ENCODE peak calls at places on chromosome 20, in seven cellular contexts. C is IMR-90, G is lower leg skin, M is esophagus squamous epithelium, Q is stomach, Y is A549, K is spleen. I is an unnamed sample.

GRCh38 chr20:19802492-19803158 is 44.6 kb downstream of the RIN2 start:
- DNase-seq in Q (no peak), K (no peak), G (no peak), M (no peak), C (peak), Y (peak), I (peak)

GRCh38 chr20:57531986-57532566 is 7.1 kb upstream of the CTCFL start:
- DNase-seq in M (no peak), Q (no peak), C (no peak), G (no peak), Y (no peak), K (no peak), I (no peak)

GRCh38 chr20:1185316-1185741 is 548 bp upstream of the TMEM74B start:
- DNase-seq in K (no peak), Y (peak), C (no peak), M (no peak), G (no peak), Q (no peak), I (no peak)

GRCh38 chr20:56411759-56412472 is at the start of gene CASS4:
- DNase-seq in Y (no peak), K (no peak), G (peak), C (peak), M (no peak), Q (no peak), I (no peak)

GRCh38 chr20:51487525-51488279 is 54.8 kb downstream of the NFATC2 start:
- DNase-seq in Q (no peak), K (peak), C (peak), M (no peak), Y (peak), G (no peak), I (no peak)

GRCh38 chr20:24791949-24792348 is 157.1 kb upstream of the CST7 start:
- DNase-seq in K (peak), M (no peak), C (no peak), G (no peak), Q (no peak), Y (no peak), I (no peak)

GRCh38 chr20:54137115-54137514 is 36.7 kb downstream of the CYP24A1 start:
- DNase-seq in G (no peak), M (no peak), Y (no peak), K (no peak), C (no peak), Q (no peak), I (no peak)

GRCh38 chr20:1375515-1375914 is 17.3 kb downstream of the FKBP1A start:
- DNase-seq in Q (no peak), K (no peak), Y (no peak), M (no peak), G (no peak), C (peak), I (no peak)

GRCh38 chr20:64219202-64219601 is 36.3 kb upstream of the PCMTD2 start:
- DNase-seq in C (no peak), Q (no peak), Y (no peak), K (no peak), G (no peak), M (no peak), I (no peak)

GRCh38 chr20:9775176-9775575 is 63.7 kb downstream of the PAK5 start:
- DNase-seq in K (no peak), Q (no peak), G (no peak), Y (no peak), M (no peak), C (no peak), I (no peak)

GRCh38 chr20:1820137-1821074 is 74.8 kb upstream of the SIRPA start:
- DNase-seq in Q (no peak), Y (no peak), C (peak), M (no peak), K (peak), G (peak), I (no peak)

GRCh38 chr20:47453167-47453782 is 48.4 kb upstream of the NCOA3 start:
- DNase-seq in Y (peak), K (no peak), G (no peak), C (peak), Q (no peak), M (no peak), I (no peak)

DNA sequence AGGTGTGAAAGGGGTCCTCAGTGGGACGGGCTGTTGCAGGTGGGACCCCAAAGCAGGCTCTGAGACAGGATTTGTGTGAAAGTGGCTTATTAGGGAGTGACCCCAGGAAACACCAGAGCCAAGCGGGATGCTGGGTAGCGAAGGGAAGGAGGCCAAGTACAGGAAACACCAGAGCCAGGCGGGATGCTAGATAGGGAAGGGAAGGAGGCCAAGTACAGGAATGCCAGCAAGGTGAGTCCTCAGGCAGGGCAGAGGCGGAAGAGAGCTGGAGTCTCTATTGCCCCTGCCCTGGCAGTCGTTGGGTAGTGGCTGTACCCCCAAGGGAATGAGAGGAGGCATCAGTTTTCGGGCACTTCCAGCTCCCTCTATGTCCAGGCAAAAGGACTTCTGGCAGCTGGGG is 30.5 kb upstream of the TGM2 start:
- DNase-seq in M (no peak), Q (no peak), K (no peak), C (no peak), Y (no peak), G (peak), I (no peak)
- TF ChIP-seq POLR2A in M (no peak), Q (no peak), K (no peak), C (no peak), Y (no peak), G (no peak), I (no peak)

DNA sequence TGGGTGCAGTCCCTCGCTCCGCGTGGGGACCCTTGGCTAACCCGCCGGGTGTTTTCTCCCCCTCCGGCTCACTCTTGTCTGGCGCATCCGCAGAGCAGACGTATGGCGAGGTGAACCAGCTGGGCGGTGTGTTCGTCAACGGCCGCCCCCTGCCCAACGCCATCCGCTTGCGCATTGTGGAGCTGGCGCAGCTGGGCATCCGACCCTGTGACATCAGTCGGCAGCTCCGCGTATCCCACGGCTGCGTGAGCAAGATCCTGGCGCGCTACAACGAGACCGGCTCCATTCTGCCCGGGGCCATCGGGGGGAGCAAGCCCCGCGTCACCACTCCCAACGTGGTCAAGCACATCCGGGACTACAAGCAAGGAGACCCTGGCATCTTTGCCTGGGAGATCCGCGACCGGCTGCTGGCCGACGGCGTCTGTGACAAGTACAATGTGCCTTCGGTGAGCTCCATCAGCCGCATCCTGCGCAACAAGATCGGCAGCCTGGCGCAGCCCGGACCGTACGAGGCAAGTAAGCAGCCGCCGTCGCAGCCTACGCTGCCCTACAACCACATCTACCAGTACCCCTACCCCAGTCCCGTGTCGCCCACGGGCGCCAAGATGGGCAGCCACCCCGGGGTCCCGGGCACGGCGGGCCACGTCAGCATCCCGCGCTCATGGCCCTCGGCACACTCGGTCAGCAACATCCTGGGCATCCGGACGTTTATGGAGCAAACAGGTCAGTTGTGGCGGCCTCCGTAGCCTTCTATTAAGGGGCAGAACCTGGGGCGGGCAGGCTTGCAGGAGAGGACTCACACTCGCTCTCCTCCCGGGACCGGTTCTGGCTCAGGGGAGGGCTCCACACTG is 1.1 kb downstream of the PAX1 start:
- DNase-seq in Q (no peak), M (no peak), C (no peak), K (peak), Y (no peak), G (no peak), I (no peak)
- H3K4me3 ChIP-seq in Q (no peak), M (peak), C (no peak), K (no peak), Y (no peak), G (no peak), I (peak)

DNA sequence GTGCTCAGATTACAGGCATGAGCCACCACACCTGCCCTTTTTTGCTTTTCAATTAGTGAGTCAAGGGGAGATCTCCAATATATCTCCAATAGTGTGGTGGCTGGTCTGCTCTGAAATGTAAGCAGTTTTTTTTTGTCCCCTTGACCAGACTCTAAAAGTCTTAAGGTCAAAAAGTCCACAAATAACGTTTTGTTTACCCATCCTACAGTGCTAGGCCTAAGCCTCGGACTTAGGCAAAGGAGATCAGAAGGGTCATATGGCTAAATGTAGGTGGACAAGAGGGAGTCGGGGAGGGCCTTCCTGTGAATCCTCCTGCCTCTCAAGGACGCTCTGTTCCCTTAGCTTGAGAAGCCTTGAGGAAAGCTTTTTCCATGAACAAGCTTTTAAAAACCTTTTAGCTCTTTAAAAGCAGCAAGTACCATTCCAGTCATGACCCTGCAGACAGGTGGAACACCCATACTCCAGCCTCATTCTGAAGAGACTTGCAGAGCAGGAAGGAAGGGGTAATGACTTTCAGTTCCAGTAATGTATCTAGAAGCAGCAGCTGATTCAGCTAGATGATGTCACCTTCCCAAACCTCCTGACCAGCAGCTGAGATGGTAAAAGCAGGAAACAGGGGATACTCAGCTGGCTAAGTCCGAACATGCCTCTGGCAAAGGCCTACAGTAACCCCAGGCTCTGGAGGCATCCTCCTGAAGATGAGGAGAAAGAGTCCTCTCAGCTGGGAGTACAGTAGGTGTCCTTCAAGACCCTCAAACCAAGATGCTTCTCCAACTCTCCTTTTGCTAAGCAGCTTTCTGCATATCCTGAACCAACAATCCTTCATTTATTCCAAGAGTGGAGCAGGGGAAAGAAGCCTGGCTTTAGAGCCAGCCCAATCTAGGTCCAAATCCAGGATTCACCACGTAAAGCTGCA is 23.6 kb downstream of the BCL2L1 start:
- DNase-seq in Q (peak), G (peak), Y (peak), K (no peak), C (peak), M (no peak), I (peak)
- TF ChIP-seq POLR2A in Q (no peak), G (no peak), Y (no peak), K (no peak), C (no peak), M (no peak), I (peak)

GRCh38 chr20:32111287-32111686 is 1.8 kb downstream of the TM9SF4 start:
- DNase-seq in Q (no peak), G (no peak), Y (no peak), K (no peak), C (no peak), M (no peak), I (no peak)

GRCh38 chr20:32114305-32114960 is 4.9 kb downstream of the TM9SF4 start:
- DNase-seq in M (no peak), G (peak), Y (no peak), C (no peak), Q (no peak), K (no peak), I (no peak)

GRCh38 chr20:32113861-32114260 is 4.3 kb downstream of the TM9SF4 start:
- DNase-seq in M (no peak), G (no peak), K (no peak), Y (no peak), C (no peak), Q (no peak), I (no peak)

GRCh38 chr20:32111763-32112162 is 2.2 kb downstream of the TM9SF4 start:
- DNase-seq in G (peak), Q (no peak), K (no peak), M (no peak), C (no peak), Y (no peak), I (no peak)

GRCh38 chr20:32112862-32113261 is 3.3 kb downstream of the TM9SF4 start:
- DNase-seq in Q (peak), C (no peak), Y (no peak), K (peak), G (peak), M (no peak), I (no peak)
- H3K4me3 ChIP-seq in Q (no peak), C (no peak), Y (no peak), K (no peak), G (no peak), M (no peak), I (no peak)

GRCh38 chr20:23087587-23088275 is 1.6 kb upstream of the CD93 start:
- DNase-seq in M (no peak), G (peak), C (no peak), Q (no peak), K (no peak), Y (no peak), I (no peak)

GRCh38 chr20:23085415-23086055 is 589 bp downstream of the CD93 start:
- DNase-seq in K (peak), C (no peak), G (no peak), Y (no peak), M (no peak), Q (no peak), I (no peak)

GRCh38 chr20:23084845-23085355 is 1.2 kb downstream of the CD93 start:
- DNase-seq in K (no peak), Q (no peak), M (no peak), C (no peak), Y (no peak), G (peak), I (no peak)

GRCh38 chr20:23086931-23087411 is 847 bp upstream of the CD93 start:
- DNase-seq in C (no peak), Y (no peak), K (peak), Q (no peak), M (no peak), G (peak), I (peak)

DNA sequence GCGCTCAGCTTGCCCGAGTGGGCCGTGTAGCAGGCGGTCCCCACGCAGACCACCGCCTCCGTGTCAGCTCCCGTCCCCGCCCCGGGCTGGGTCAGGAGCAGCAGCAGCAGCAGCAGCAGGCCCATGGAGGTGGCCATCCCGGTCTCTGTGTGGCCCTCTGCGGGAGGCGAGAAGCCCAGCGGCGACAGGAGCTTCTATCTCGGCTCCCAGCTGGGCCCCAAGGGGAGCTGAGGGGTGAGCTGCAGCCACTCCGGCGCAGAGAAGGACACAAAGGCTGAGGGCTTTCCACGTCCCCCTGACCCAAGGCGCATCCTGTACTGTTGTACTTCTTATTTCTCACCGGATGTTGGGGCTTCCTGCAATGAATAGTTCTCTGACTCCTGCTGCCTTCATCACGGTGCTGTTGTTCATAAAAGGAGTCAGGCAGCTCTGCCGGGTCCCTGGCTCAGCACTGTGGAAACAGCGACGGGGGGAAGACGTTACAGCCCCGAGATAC is at the start of gene CD93:
- DNase-seq in C (peak), G (peak), Y (no peak), Q (no peak), K (peak), M (no peak), I (no peak)
- TF ChIP-seq POLR2A in C (no peak), G (no peak), Y (no peak), Q (no peak), K (peak), M (peak), I (no peak)

DNA sequence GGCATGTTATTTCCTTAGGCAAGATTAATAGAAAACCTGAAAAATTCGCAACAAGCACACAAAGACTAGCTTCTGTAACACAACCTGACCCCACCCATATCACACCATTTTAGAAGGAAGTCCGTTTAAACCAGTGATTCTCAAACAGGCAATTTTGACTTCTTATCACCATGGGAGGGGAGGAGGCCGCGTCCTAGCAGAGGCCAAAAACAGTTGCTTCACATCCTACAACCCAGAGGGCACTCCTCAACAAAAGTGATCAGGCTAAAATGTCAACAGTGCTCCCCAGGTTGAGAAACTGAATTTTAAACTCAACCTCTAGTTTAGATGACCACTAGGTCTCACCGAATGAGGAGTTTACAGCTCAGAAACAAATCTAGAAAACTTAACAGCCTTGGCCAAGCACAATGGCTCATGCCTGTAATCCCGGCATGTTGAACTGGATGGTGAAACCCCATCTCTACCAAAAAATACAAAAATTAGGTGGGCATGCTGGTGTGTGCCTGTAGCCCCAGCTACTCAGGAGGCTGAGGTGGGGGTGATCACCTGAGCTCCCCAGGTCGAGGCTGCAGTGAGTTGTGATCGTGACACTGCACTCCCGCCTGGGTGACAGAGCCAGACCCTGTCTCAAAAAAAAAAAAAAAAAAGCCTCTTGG is 3.4 kb downstream of the SNX5 start:
- DNase-seq in Y (no peak), K (peak), Q (no peak), C (no peak), G (no peak), M (no peak), I (no peak)
- H3K4me3 ChIP-seq in Y (peak), K (peak), Q (peak), C (no peak), G (no peak), M (peak), I (no peak)

DNA sequence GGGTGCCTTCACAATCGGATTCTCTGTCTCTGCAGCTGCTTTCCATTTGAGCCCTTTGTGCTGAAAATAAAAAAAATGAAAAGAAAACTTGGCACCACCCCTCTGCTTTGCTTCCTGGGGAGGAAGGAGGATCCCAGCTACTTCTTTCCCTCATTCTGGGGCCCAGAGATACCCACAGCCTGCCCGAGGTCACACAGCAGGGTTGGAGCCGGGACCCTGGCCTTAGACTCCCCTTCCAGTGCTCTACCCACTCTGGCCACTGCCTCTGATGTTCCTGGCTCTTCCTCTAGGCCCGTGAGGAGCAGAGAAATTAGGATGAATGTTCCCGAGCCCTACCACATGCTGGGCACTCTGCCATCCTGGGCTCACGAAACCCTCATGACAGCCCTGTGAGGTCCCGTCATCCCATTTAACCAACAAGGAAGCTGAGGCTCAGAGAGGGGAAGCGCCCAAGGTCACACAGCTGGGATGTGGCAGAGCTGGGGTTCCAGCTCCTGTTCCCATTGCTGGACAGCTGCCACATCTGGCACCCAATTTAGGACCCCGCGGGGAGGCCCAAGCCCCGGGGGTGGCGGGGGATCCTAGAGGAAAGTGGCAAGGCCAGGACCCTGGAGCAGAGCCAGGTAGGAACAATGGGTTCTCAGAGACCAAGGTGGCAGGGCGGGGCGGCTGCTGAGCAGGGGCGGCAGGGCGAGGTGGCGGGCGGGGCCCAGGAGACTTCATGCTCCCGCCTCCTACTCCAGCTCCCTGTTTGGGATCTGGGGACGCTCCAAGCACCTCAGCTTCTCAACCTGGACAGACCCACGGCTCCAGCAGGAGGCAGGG is 76.6 kb downstream of the CEBPB start:
- DNase-seq in Y (peak), G (peak), C (peak), Q (peak), M (no peak), K (no peak), I (peak)
- TF ChIP-seq POLR2A in Y (no peak), G (no peak), C (no peak), Q (no peak), M (no peak), K (no peak), I (peak)